ENCODE peak calls at places on chromosomes 1 and 21, in seven cellular contexts. R is GOT3; K is stimulated activated naive CD4-positive, alpha-beta T cell; N is T-helper 9 cell; B is adrenal gland; E is cerebellum; U is stimulated activated CD8-positive, alpha-beta memory T cell treated with anti-CD3 and anti-CD28 coated beads, Interleukin-4, amount 100 ng/mL, for 4 hours. I is an unnamed sample.

GRCh38 chr1:228285661-228286504 is 78.0 kb downstream of the OBSCN start:
- DNase-seq in B (no peak), K (no peak), N (no peak), R (no peak), U (no peak), E (no peak), I (no peak)

GRCh38 chr1:29122662-29122986 is 1.1 kb downstream of the TMEM200B start:
- DNase-seq in R (peak), K (no peak), B (peak), E (no peak), U (no peak), N (no peak), I (peak)

GRCh38 chr1:100400332-100400933 is 48.1 kb downstream of the CDC14A start:
- DNase-seq in E (no peak), U (peak), N (peak), R (no peak), K (peak), B (peak), I (no peak)

GRCh38 chr21:39373634-39374033 is 24.7 kb upstream of the HMGN1 start:
- DNase-seq in U (no peak), K (peak), N (no peak), B (no peak), E (no peak), R (no peak), I (no peak)

GRCh38 chr1:245512181-245512888 is 357.6 kb downstream of the KIF26B start:
- DNase-seq in N (no peak), U (no peak), K (no peak), E (peak), R (no peak), B (no peak), I (no peak)

GRCh38 chr1:207389728-207390464 is 64.2 kb upstream of the CR2 start:
- DNase-seq in E (no peak), N (no peak), R (no peak), U (no peak), B (no peak), K (no peak), I (no peak)

GRCh38 chr1:55747285-55747890 is 532.2 kb upstream of the USP24 start:
- DNase-seq in B (no peak), K (no peak), R (no peak), E (peak), U (no peak), N (no peak), I (no peak)

GRCh38 chr1:21816602-21817302 is 4.7 kb downstream of the LDLRAD2 start:
- DNase-seq in K (no peak), B (peak), N (no peak), R (no peak), E (no peak), U (no peak), I (no peak)

GRCh38 chr1:22877980-22878379 is 94.7 kb downstream of the LACTBL1 start:
- DNase-seq in E (no peak), U (no peak), R (no peak), K (no peak), B (no peak), N (no peak), I (no peak)

GRCh38 chr1:166676981-166677380 is 162.3 kb upstream of the POGK start:
- DNase-seq in N (no peak), B (no peak), E (no peak), K (no peak), R (no peak), U (no peak), I (no peak)

GRCh38 chr1:119714583-119714982 is 2.8 kb downstream of the PHGDH start:
- DNase-seq in R (no peak), U (no peak), K (no peak), E (no peak), N (no peak), B (no peak), I (no peak)

GRCh38 chr1:188941986-188942385 is 1535.7 kb downstream of the BRINP3 start:
- DNase-seq in N (no peak), R (no peak), E (no peak), U (no peak), K (no peak), B (no peak), I (no peak)

GRCh38 chr1:12745992-12746323 is at the start of gene CFAP107:
- DNase-seq in N (no peak), E (no peak), U (no peak), B (no peak), R (no peak), K (no peak), I (no peak)

GRCh38 chr1:219189021-219189824 is 15.5 kb downstream of the LYPLAL1 start:
- DNase-seq in E (no peak), N (no peak), R (no peak), K (no peak), U (no peak), B (no peak), I (no peak)

GRCh38 chr1:66648896-66649597 is 103.2 kb upstream of the DYNLT5 start:
- DNase-seq in K (no peak), B (no peak), R (no peak), U (no peak), E (no peak), N (no peak), I (no peak)

GRCh38 chr1:200437556-200438203 is 27.8 kb upstream of the ZNF281 start:
- DNase-seq in E (no peak), U (no peak), N (no peak), B (no peak), K (no peak), R (no peak), I (no peak)

GRCh38 chr1:62356257-62356835 is 37.1 kb upstream of the KANK4 start:
- DNase-seq in K (no peak), U (no peak), E (no peak), R (no peak), N (no peak), B (peak), I (no peak)

GRCh38 chr1:87715052-87715451 is 386.4 kb downstream of the LMO4 start:
- DNase-seq in E (no peak), B (no peak), N (no peak), U (no peak), R (no peak), K (no peak), I (no peak)